ENCODE peak calls at places on chromosomes 2 and 18, in eight cellular contexts. One of them, this sample, is unnamed.

GRCh38 chr2:59658906-59659305 is 894.5 kb downstream of the BCL11A start:
- DNase-seq in GM23338: peak; percentile 4
- DNase-seq in NCI-H345: no peak
- DNase-seq in endothelial cell: no peak
- DNase-seq in CD8-positive, alpha-beta memory T cell: no peak
- DNase-seq in NB4: no peak
- DNase-seq in Ammon's horn: no peak
- DNase-seq in cardiac fibroblast: no peak
- DNase-seq in this sample: no peak

GRCh38 chr2:40220177-40220925 is 231.5 kb downstream of the SLC8A1 start:
- DNase-seq in GM23338: no peak
- DNase-seq in NCI-H345: no peak
- DNase-seq in endothelial cell: no peak
- DNase-seq in CD8-positive, alpha-beta memory T cell: no peak
- DNase-seq in NB4: no peak
- DNase-seq in Ammon's horn: no peak
- DNase-seq in cardiac fibroblast: peak; percentile 82
- DNase-seq in this sample: no peak

GRCh38 chr2:112183327-112184025 is 45.3 kb downstream of the FBLN7 start:
- DNase-seq in GM23338: no peak
- DNase-seq in NCI-H345: no peak
- DNase-seq in endothelial cell: no peak
- DNase-seq in CD8-positive, alpha-beta memory T cell: no peak
- DNase-seq in NB4: no peak
- DNase-seq in Ammon's horn: no peak
- DNase-seq in cardiac fibroblast: no peak
- DNase-seq in this sample: no peak

GRCh38 chr2:228689049-228689448 is 507.6 kb upstream of the SPHKAP start:
- DNase-seq in GM23338: peak; percentile 81
- DNase-seq in NCI-H345: peak; percentile 59
- DNase-seq in endothelial cell: peak; percentile 55
- DNase-seq in CD8-positive, alpha-beta memory T cell: no peak
- DNase-seq in NB4: peak; percentile 40
- DNase-seq in Ammon's horn: no peak
- DNase-seq in cardiac fibroblast: peak; percentile 19
- DNase-seq in this sample: no peak

GRCh38 chr2:66836851-66837250 is 401.9 kb downstream of the MEIS1 start:
- DNase-seq in GM23338: no peak
- DNase-seq in NCI-H345: no peak
- DNase-seq in endothelial cell: no peak
- DNase-seq in CD8-positive, alpha-beta memory T cell: no peak
- DNase-seq in NB4: no peak
- DNase-seq in Ammon's horn: no peak
- DNase-seq in cardiac fibroblast: no peak
- DNase-seq in this sample: no peak

GRCh38 chr18:13137939-13138821 is 80.4 kb upstream of the LDLRAD4 start:
- DNase-seq in GM23338: peak; percentile 27
- DNase-seq in NCI-H345: no peak
- DNase-seq in endothelial cell: no peak
- DNase-seq in CD8-positive, alpha-beta memory T cell: peak; percentile 84
- DNase-seq in NB4: peak; percentile 97
- DNase-seq in Ammon's horn: peak; percentile 62
- DNase-seq in cardiac fibroblast: peak; percentile 12
- DNase-seq in this sample: peak; percentile 52

GRCh38 chr2:14524803-14525080 is 107.8 kb upstream of the LRATD1 start:
- DNase-seq in GM23338: no peak
- DNase-seq in NCI-H345: no peak
- DNase-seq in endothelial cell: no peak
- DNase-seq in CD8-positive, alpha-beta memory T cell: no peak
- DNase-seq in NB4: no peak
- DNase-seq in Ammon's horn: no peak
- DNase-seq in cardiac fibroblast: no peak
- DNase-seq in this sample: no peak

GRCh38 chr2:214960677-214961076 is 151.2 kb upstream of the BARD1 start:
- DNase-seq in GM23338: peak; percentile 8
- DNase-seq in NCI-H345: no peak
- DNase-seq in endothelial cell: no peak
- DNase-seq in CD8-positive, alpha-beta memory T cell: no peak
- DNase-seq in NB4: no peak
- DNase-seq in Ammon's horn: no peak
- DNase-seq in cardiac fibroblast: peak; percentile 2
- DNase-seq in this sample: no peak

GRCh38 chr18:54830260-54830659 is 2.0 kb downstream of the RAB27B start:
- DNase-seq in GM23338: no peak
- DNase-seq in NCI-H345: no peak
- DNase-seq in endothelial cell: no peak
- DNase-seq in CD8-positive, alpha-beta memory T cell: no peak
- DNase-seq in NB4: no peak
- DNase-seq in Ammon's horn: no peak
- DNase-seq in cardiac fibroblast: no peak
- DNase-seq in this sample: no peak

GRCh38 chr18:44733069-44733753 is 52.5 kb downstream of the SETBP1 start:
- DNase-seq in GM23338: no peak
- DNase-seq in NCI-H345: no peak
- DNase-seq in endothelial cell: no peak
- DNase-seq in CD8-positive, alpha-beta memory T cell: no peak
- DNase-seq in NB4: peak; percentile 87
- DNase-seq in Ammon's horn: no peak
- DNase-seq in cardiac fibroblast: peak; percentile 47
- DNase-seq in this sample: no peak

GRCh38 chr18:63233334-63233733 is 86.2 kb downstream of the BCL2 start:
- DNase-seq in GM23338: no peak
- DNase-seq in NCI-H345: no peak
- DNase-seq in endothelial cell: no peak
- DNase-seq in CD8-positive, alpha-beta memory T cell: no peak
- DNase-seq in NB4: no peak
- DNase-seq in Ammon's horn: no peak
- DNase-seq in cardiac fibroblast: no peak
- DNase-seq in this sample: no peak

GRCh38 chr18:10928971-10929373 is 220.4 kb downstream of the PIEZO2 start:
- DNase-seq in GM23338: no peak
- DNase-seq in NCI-H345: no peak
- DNase-seq in endothelial cell: no peak
- DNase-seq in CD8-positive, alpha-beta memory T cell: no peak
- DNase-seq in NB4: no peak
- DNase-seq in Ammon's horn: no peak
- DNase-seq in cardiac fibroblast: no peak
- DNase-seq in this sample: no peak

GRCh38 chr2:98457045-98457696 is 12.5 kb downstream of the INPP4A start:
- DNase-seq in GM23338: no peak
- DNase-seq in NCI-H345: no peak
- DNase-seq in endothelial cell: no peak
- DNase-seq in CD8-positive, alpha-beta memory T cell: no peak
- DNase-seq in NB4: no peak
- DNase-seq in Ammon's horn: no peak
- DNase-seq in cardiac fibroblast: peak; percentile 73
- DNase-seq in this sample: no peak

GRCh38 chr2:70046534-70046933 is 40.7 kb upstream of the PCBP1 start:
- DNase-seq in GM23338: no peak
- DNase-seq in NCI-H345: no peak
- DNase-seq in endothelial cell: no peak
- DNase-seq in CD8-positive, alpha-beta memory T cell: no peak
- DNase-seq in NB4: peak; percentile 65
- DNase-seq in Ammon's horn: no peak
- DNase-seq in cardiac fibroblast: no peak
- DNase-seq in this sample: no peak

GRCh38 chr2:10811552-10811951 is 1.0 kb downstream of the PDIA6 start:
- DNase-seq in GM23338: peak; percentile 50
- DNase-seq in NCI-H345: no peak
- DNase-seq in endothelial cell: no peak
- DNase-seq in CD8-positive, alpha-beta memory T cell: no peak
- DNase-seq in NB4: peak; percentile 34
- DNase-seq in Ammon's horn: no peak
- DNase-seq in cardiac fibroblast: peak; percentile 23
- DNase-seq in this sample: no peak

GRCh38 chr2:29723255-29724001 is 198.0 kb downstream of the ALK start:
- DNase-seq in GM23338: no peak
- DNase-seq in NCI-H345: no peak
- DNase-seq in endothelial cell: no peak
- DNase-seq in CD8-positive, alpha-beta memory T cell: no peak
- DNase-seq in NB4: no peak
- DNase-seq in Ammon's horn: no peak
- DNase-seq in cardiac fibroblast: no peak
- DNase-seq in this sample: no peak

GRCh38 chr2:43134571-43134889 is 91.9 kb downstream of the ZFP36L2 start:
- DNase-seq in GM23338: no peak
- DNase-seq in NCI-H345: no peak
- DNase-seq in endothelial cell: no peak
- DNase-seq in CD8-positive, alpha-beta memory T cell: no peak
- DNase-seq in NB4: no peak
- DNase-seq in Ammon's horn: no peak
- DNase-seq in cardiac fibroblast: no peak
- DNase-seq in this sample: no peak

GRCh38 chr18:46133534-46133933 is 29.3 kb downstream of the HAUS1 start:
- DNase-seq in GM23338: no peak
- DNase-seq in NCI-H345: no peak
- DNase-seq in endothelial cell: no peak
- DNase-seq in CD8-positive, alpha-beta memory T cell: no peak
- DNase-seq in NB4: no peak
- DNase-seq in Ammon's horn: no peak
- DNase-seq in cardiac fibroblast: no peak
- DNase-seq in this sample: no peak

GRCh38 chr2:67066782-67067181 is 330.4 kb upstream of the ETAA1 start:
- DNase-seq in GM23338: no peak
- DNase-seq in NCI-H345: no peak
- DNase-seq in endothelial cell: no peak
- DNase-seq in CD8-positive, alpha-beta memory T cell: no peak
- DNase-seq in NB4: no peak
- DNase-seq in Ammon's horn: no peak
- DNase-seq in cardiac fibroblast: no peak
- DNase-seq in this sample: no peak

GRCh38 chr2:105873721-105874120 is 129.0 kb downstream of the NCK2 start:
- DNase-seq in GM23338: no peak
- DNase-seq in NCI-H345: no peak
- DNase-seq in endothelial cell: no peak
- DNase-seq in CD8-positive, alpha-beta memory T cell: peak; percentile 74
- DNase-seq in NB4: peak; percentile 96
- DNase-seq in Ammon's horn: no peak
- DNase-seq in cardiac fibroblast: peak; percentile 72
- DNase-seq in this sample: peak; percentile 21

GRCh38 chr2:42180300-42180699 is 11.1 kb downstream of the EML4 start:
- DNase-seq in GM23338: no peak
- DNase-seq in NCI-H345: no peak
- DNase-seq in endothelial cell: no peak
- DNase-seq in CD8-positive, alpha-beta memory T cell: no peak
- DNase-seq in NB4: no peak
- DNase-seq in Ammon's horn: no peak
- DNase-seq in cardiac fibroblast: no peak
- DNase-seq in this sample: no peak

This sample was measured in effector memory CD8-positive, alpha-beta T cell.